ENCODE peak calls at places on chromosomes 1 and 21, in six cellular contexts. N, U, J, S, X and P are unnamed samples.

GRCh38 chr1:197399691-197400521 is 131.9 kb downstream of the CRB1 start:
- DNase-seq in N (peak; percentile 35), U (peak; percentile 59), J (no peak), S (peak; percentile 11), X (no peak), P (no peak)

GRCh38 chr1:29757866-29758763 is 521.8 kb downstream of the PTPRU start:
- DNase-seq in N (no peak), U (no peak), J (no peak), S (no peak), X (no peak), P (no peak)

GRCh38 chr1:24438423-24438901 is 22.9 kb downstream of the NIPAL3 start:
- DNase-seq in N (peak; percentile 41), U (no peak), J (no peak), S (no peak), X (no peak), P (no peak)

GRCh38 chr1:214700381-214700780 is 97.4 kb downstream of the CENPF start:
- DNase-seq in N (no peak), U (no peak), J (no peak), S (no peak), X (no peak), P (no peak)

GRCh38 chr1:108570128-108570527 is 10.2 kb downstream of the EEIG2 start:
- DNase-seq in N (no peak), U (peak; percentile 25), J (no peak), S (no peak), X (no peak), P (no peak)

GRCh38 chr1:114314098-114314497 is 160.4 kb upstream of the SYT6 start:
- DNase-seq in N (no peak), U (no peak), J (no peak), S (no peak), X (no peak), P (no peak)

GRCh38 chr1:215005078-215005477 is 77.5 kb upstream of the KCNK2 start:
- DNase-seq in N (no peak), U (no peak), J (no peak), S (no peak), X (no peak), P (no peak)

GRCh38 chr1:54459714-54460113 is 53.5 kb upstream of the SSBP3 start:
- DNase-seq in N (peak; percentile 68), U (peak; percentile 23), J (no peak), S (no peak), X (no peak), P (no peak)

GRCh38 chr1:37034301-37035013 is at the start of gene GRIK3:
- DNase-seq in N (no peak), U (no peak), J (no peak), S (no peak), X (peak; percentile 72), P (no peak)

GRCh38 chr1:194952171-194952570 is 1656.1 kb downstream of the KCNT2 start:
- DNase-seq in N (no peak), U (no peak), J (no peak), S (no peak), X (no peak), P (no peak)

GRCh38 chr1:94648225-94649007 is 106.9 kb upstream of the F3 start:
- DNase-seq in N (peak; percentile 21), U (no peak), J (no peak), S (no peak), X (peak; percentile 29), P (no peak)

GRCh38 chr1:172449585-172450523 is 6.0 kb upstream of the PIGC start:
- DNase-seq in N (peak; percentile 83), U (peak; percentile 85), J (peak; percentile 24), S (no peak), X (peak; percentile 70), P (peak; percentile 28)

GRCh38 chr21:32570456-32570855 is 14.9 kb downstream of the TCP10L start:
- DNase-seq in N (no peak), U (no peak), J (no peak), S (no peak), X (no peak), P (no peak)

GRCh38 chr1:178238722-178239510 is 145.0 kb downstream of the RASAL2 start:
- DNase-seq in N (no peak), U (peak; percentile 91), J (no peak), S (no peak), X (no peak), P (no peak)

GRCh38 chr1:38973659-38974437 is 17.2 kb upstream of the AKIRIN1 start:
- DNase-seq in N (no peak), U (no peak), J (no peak), S (no peak), X (no peak), P (no peak)

GRCh38 chr1:166069390-166069789 is 97.4 kb downstream of the FAM78B start:
- DNase-seq in N (peak; percentile 41), U (no peak), J (no peak), S (no peak), X (no peak), P (no peak)

GRCh38 chr1:228215663-228216116 is 7.8 kb downstream of the OBSCN start:
- DNase-seq in N (no peak), U (no peak), J (no peak), S (no peak), X (no peak), P (no peak)

GRCh38 chr1:162235261-162235780 is 141.3 kb downstream of the SPATA46 start:
- DNase-seq in N (no peak), U (peak; percentile 91), J (no peak), S (no peak), X (no peak), P (no peak)

GRCh38 chr21:25735895-25736597 is 1.3 kb downstream of the GABPA start:
- DNase-seq in N (no peak), U (peak; percentile 21), J (no peak), S (no peak), X (no peak), P (no peak)

GRCh38 chr1:94636625-94637024 is 95.1 kb upstream of the F3 start:
- DNase-seq in N (no peak), U (no peak), J (no peak), S (no peak), X (peak; percentile 24), P (no peak)

GRCh38 chr21:34743831-34744230 is 75.0 kb downstream of the CLIC6 start:
- DNase-seq in N (no peak), U (no peak), J (no peak), S (no peak), X (no peak), P (no peak)

GRCh38 chr1:167424038-167424619 is 94.2 kb downstream of the CD247 start:
- DNase-seq in N (no peak), U (no peak), J (no peak), S (no peak), X (peak; percentile 47), P (no peak)

GRCh38 chr21:38912355-38912619 is 106.6 kb downstream of the ETS2 start:
- DNase-seq in N (no peak), U (no peak), J (no peak), S (no peak), X (no peak), P (no peak)

DNA sequence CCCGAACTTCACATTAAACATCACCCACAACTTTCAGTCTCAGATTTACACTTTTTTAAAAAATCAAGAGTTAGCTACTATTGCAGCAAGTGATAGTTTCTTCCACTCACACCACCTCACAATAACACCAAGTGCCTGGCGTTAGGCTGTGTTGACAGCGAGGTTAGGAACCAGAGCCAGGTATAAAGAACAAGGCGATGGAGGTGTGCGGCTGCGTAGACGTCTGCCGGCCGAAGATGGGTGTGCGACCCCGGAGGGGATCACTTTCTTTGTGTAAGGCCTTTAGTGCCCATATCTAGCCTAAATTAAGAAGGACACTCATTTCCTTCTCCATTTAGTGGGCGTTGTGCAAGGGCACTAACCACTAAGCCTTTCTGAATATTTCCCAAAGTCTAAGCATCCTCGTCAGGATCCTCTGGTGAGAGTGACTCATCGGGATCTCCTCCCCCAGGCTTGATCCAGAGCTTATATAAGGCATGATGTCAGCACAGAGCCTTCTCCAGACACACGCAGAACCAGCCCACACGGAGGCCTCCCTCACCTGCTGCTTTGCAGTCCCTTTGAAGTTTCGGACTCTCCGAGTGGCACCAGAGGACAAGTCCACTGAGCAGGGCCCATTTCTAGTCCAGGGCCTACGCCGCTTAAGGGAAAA is 11.8 kb downstream of the NHLH2 start:
- DNase-seq in N (peak; percentile 29), U (peak; percentile 28), J (no peak), S (no peak), X (peak; percentile 50), P (no peak)
- TF ChIP-seq POLR2AphosphoS5 in N (no peak), U (no peak), J (no peak), S (no peak), X (no peak), P (no peak)

GRCh38 chr1:57422271-57423134 is 1.4 kb downstream of the DAB1 start:
- DNase-seq in N (no peak), U (no peak), J (no peak), S (no peak), X (peak; percentile 70), P (no peak)
- TF ChIP-seq TAF1 in N (no peak), U (no peak), J (no peak), S (no peak), X (no peak), P (no peak)

GRCh38 chr1:67629370-67630075 is 55.5 kb upstream of the GADD45A start:
- DNase-seq in N (no peak), U (no peak), J (no peak), S (no peak), X (no peak), P (no peak)
- TF ChIP-seq POLR2A in N (no peak), U (no peak), J (no peak), S (no peak), X (no peak), P (no peak)

GRCh38 chr1:27526569-27527222 is 36.7 kb upstream of the WASF2 start:
- DNase-seq in N (peak; percentile 52), U (peak; percentile 54), J (no peak), S (no peak), X (no peak), P (no peak)

GRCh38 chr1:27523666-27524020 is 33.7 kb upstream of the WASF2 start:
- DNase-seq in N (no peak), U (no peak), J (no peak), S (no peak), X (no peak), P (no peak)

GRCh38 chr1:27527857-27528700 is 38.1 kb upstream of the WASF2 start:
- DNase-seq in N (peak; percentile 52), U (no peak), J (peak; percentile 63), S (no peak), X (peak; percentile 82), P (peak; percentile 72)

GRCh38 chr1:27527223-27527856 is 37.4 kb upstream of the WASF2 start:
- DNase-seq in N (peak; percentile 84), U (no peak), J (no peak), S (no peak), X (peak; percentile 94), P (peak; percentile 66)

DNA sequence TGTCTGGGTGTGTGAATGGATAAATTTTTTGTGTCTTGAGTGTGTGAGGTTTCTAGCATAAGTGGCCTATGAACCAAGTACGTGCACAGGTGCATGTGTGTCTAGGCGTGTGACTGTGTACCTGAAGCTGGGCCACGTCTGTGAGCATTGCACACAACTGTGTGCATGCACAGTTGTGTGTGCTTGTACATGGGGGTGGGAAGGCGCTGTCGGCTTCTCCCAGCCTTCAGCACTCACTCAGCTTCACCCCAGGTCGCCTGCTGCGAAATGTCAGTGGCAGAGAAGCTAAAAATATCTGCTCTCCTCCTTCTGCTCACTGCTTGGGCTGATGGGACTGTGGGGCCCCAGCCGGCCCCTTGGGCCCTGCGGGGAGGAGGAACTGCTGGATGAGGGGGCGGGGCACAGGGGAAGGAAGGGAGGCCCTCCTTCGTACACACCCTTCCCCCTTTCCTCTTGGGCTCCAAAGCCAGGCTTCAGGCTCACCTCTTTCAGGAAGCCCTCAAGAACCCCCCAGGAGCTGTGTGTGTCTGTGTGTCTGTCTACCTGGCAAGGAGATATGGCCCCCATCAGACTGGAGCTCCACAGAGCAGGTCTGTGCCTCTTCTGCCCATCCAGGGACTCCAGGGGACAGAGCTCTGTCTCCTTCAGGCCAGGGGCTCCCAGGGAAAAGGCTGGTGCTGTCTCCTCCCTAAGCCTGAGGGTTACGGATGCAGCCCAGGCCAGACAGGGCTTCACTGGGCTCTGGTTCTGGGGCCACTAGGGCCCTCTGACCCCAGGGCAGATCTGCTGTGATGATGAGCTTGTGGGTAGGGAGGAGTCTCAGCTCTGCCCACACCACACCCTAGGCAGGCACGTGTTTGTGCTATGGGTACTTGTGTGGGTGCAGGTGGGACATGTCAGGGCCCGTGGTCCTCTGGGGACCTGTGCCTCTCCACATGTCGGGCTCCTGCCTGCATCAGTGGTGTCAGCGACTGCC is 35.6 kb upstream of the WASF2 start:
- DNase-seq in N (peak; percentile 94), U (no peak), J (peak; percentile 77), S (peak; percentile 53), X (peak; percentile 81), P (peak; percentile 82)
- TF ChIP-seq POLR2AphosphoS5 in N (peak; percentile 48), U (no peak), J (peak; percentile 21), S (peak; percentile 58), X (no peak), P (no peak)